ENCODE peak calls at places on chromosomes 7 and 10, in seven cellular contexts. One of them, this sample, is unnamed.
A peak's percentile ranks its signal among the peaks of the same experiment; 100 is the strongest.

GRCh38 chr7:96686305-96686704 is 23.3 kb downstream of the SEM1 start:
- DNase-seq in right atrium auricular region: no peak
- DNase-seq in A549: no peak
- DNase-seq in mammary epithelial cell: peak; percentile 25
- DNase-seq in coronary artery: no peak
- DNase-seq in PC-9: no peak
- DNase-seq in GM06990: no peak
- DNase-seq in this sample: no peak

GRCh38 chr10:60346661-60347060 is 43.0 kb downstream of the ANK3 start:
- DNase-seq in right atrium auricular region: no peak
- DNase-seq in A549: no peak
- DNase-seq in mammary epithelial cell: no peak
- DNase-seq in coronary artery: no peak
- DNase-seq in PC-9: no peak
- DNase-seq in GM06990: no peak
- DNase-seq in this sample: no peak

GRCh38 chr10:21497177-21497807 is 28.2 kb downstream of the SKIDA1 start:
- DNase-seq in right atrium auricular region: peak; percentile 94
- DNase-seq in A549: peak; percentile 96
- DNase-seq in mammary epithelial cell: peak; percentile 81
- DNase-seq in coronary artery: peak; percentile 89
- DNase-seq in PC-9: peak; percentile 82
- DNase-seq in GM06990: no peak
- DNase-seq in this sample: peak; percentile 97

GRCh38 chr10:77441541-77442175 is 195.9 kb downstream of the KCNMA1 start:
- DNase-seq in right atrium auricular region: no peak
- DNase-seq in A549: no peak
- DNase-seq in mammary epithelial cell: no peak
- DNase-seq in coronary artery: no peak
- DNase-seq in PC-9: no peak
- DNase-seq in GM06990: no peak
- DNase-seq in this sample: no peak

GRCh38 chr10:96747734-96748550 is 27.6 kb upstream of the PIK3AP1 start:
- DNase-seq in right atrium auricular region: no peak
- DNase-seq in A549: no peak
- DNase-seq in mammary epithelial cell: peak; percentile 15
- DNase-seq in coronary artery: no peak
- DNase-seq in PC-9: no peak
- DNase-seq in GM06990: peak; percentile 85
- DNase-seq in this sample: no peak

GRCh38 chr10:6532321-6532720 is 47.8 kb downstream of the PRKCQ start:
- DNase-seq in right atrium auricular region: no peak
- DNase-seq in A549: no peak
- DNase-seq in mammary epithelial cell: no peak
- DNase-seq in coronary artery: no peak
- DNase-seq in PC-9: no peak
- DNase-seq in GM06990: no peak
- DNase-seq in this sample: no peak

GRCh38 chr7:21580073-21580521 is 37.3 kb downstream of the DNAH11 start:
- DNase-seq in right atrium auricular region: no peak
- DNase-seq in A549: no peak
- DNase-seq in mammary epithelial cell: peak; percentile 90
- DNase-seq in coronary artery: no peak
- DNase-seq in PC-9: peak; percentile 67
- DNase-seq in GM06990: no peak
- DNase-seq in this sample: no peak

GRCh38 chr10:6741561-6741960 is 161.5 kb upstream of the PRKCQ start:
- DNase-seq in right atrium auricular region: no peak
- DNase-seq in A549: no peak
- DNase-seq in mammary epithelial cell: no peak
- DNase-seq in coronary artery: no peak
- DNase-seq in PC-9: no peak
- DNase-seq in GM06990: no peak
- DNase-seq in this sample: no peak

GRCh38 chr10:108358912-108359311 is 1194.4 kb upstream of the SORCS1 start:
- DNase-seq in right atrium auricular region: no peak
- DNase-seq in A549: peak; percentile 14
- DNase-seq in mammary epithelial cell: peak; percentile 96
- DNase-seq in coronary artery: no peak
- DNase-seq in PC-9: peak; percentile 56
- DNase-seq in GM06990: no peak
- DNase-seq in this sample: no peak

GRCh38 chr10:79049931-79050895 is 18.6 kb upstream of the ZMIZ1 start:
- DNase-seq in right atrium auricular region: no peak
- DNase-seq in A549: no peak
- DNase-seq in mammary epithelial cell: no peak
- DNase-seq in coronary artery: peak; percentile 55
- DNase-seq in PC-9: no peak
- DNase-seq in GM06990: no peak
- DNase-seq in this sample: peak; percentile 39

GRCh38 chr7:106065560-106066500 is 46.3 kb downstream of the SYPL1 start:
- DNase-seq in right atrium auricular region: no peak
- DNase-seq in A549: no peak
- DNase-seq in mammary epithelial cell: peak; percentile 45
- DNase-seq in coronary artery: no peak
- DNase-seq in PC-9: peak; percentile 77
- DNase-seq in GM06990: no peak
- DNase-seq in this sample: no peak

GRCh38 chr7:111083423-111083822 is 7.5 kb upstream of the LRRN3 start:
- DNase-seq in right atrium auricular region: no peak
- DNase-seq in A549: no peak
- DNase-seq in mammary epithelial cell: no peak
- DNase-seq in coronary artery: no peak
- DNase-seq in PC-9: no peak
- DNase-seq in GM06990: peak; percentile 77
- DNase-seq in this sample: no peak

GRCh38 chr10:46995234-46995633 is 84.0 kb downstream of the PTPN20 start:
- DNase-seq in right atrium auricular region: no peak
- DNase-seq in A549: no peak
- DNase-seq in mammary epithelial cell: no peak
- DNase-seq in coronary artery: no peak
- DNase-seq in PC-9: peak; percentile 4
- DNase-seq in GM06990: no peak
- DNase-seq in this sample: no peak

GRCh38 chr10:46998192-46998591 is 87.0 kb downstream of the PTPN20 start:
- DNase-seq in right atrium auricular region: no peak
- DNase-seq in A549: no peak
- DNase-seq in mammary epithelial cell: no peak
- DNase-seq in coronary artery: no peak
- DNase-seq in PC-9: no peak
- DNase-seq in GM06990: no peak
- DNase-seq in this sample: no peak

GRCh38 chr10:46998595-46998994 is 87.4 kb downstream of the PTPN20 start:
- DNase-seq in right atrium auricular region: no peak
- DNase-seq in A549: no peak
- DNase-seq in mammary epithelial cell: no peak
- DNase-seq in coronary artery: no peak
- DNase-seq in PC-9: peak; percentile 33
- DNase-seq in GM06990: no peak
- DNase-seq in this sample: no peak

GRCh38 chr10:46992794-46993552 is 81.7 kb downstream of the PTPN20 start:
- DNase-seq in right atrium auricular region: peak; percentile 66
- DNase-seq in A549: peak; percentile 28
- DNase-seq in mammary epithelial cell: peak; percentile 14
- DNase-seq in coronary artery: no peak
- DNase-seq in PC-9: peak; percentile 26
- DNase-seq in GM06990: peak; percentile 18
- DNase-seq in this sample: peak; percentile 56
- TF ChIP-seq CTCF in right atrium auricular region: no peak
- TF ChIP-seq CTCF in A549: peak; percentile 32
- TF ChIP-seq CTCF in mammary epithelial cell: peak; percentile 60
- TF ChIP-seq CTCF in coronary artery: no peak
- TF ChIP-seq CTCF in PC-9: peak; percentile 58
- TF ChIP-seq CTCF in GM06990: peak; percentile 50
- TF ChIP-seq CTCF in this sample: peak; percentile 38

GRCh38 chr10:4824791-4825310 is 1.2 kb upstream of the AKR1E2 start:
- DNase-seq in right atrium auricular region: no peak
- DNase-seq in A549: no peak
- DNase-seq in mammary epithelial cell: no peak
- DNase-seq in coronary artery: peak; percentile 69
- DNase-seq in PC-9: no peak
- DNase-seq in GM06990: no peak
- DNase-seq in this sample: no peak

GRCh38 chr10:4825868-4826787 is at the start of gene AKR1E2:
- DNase-seq in right atrium auricular region: peak; percentile 93
- DNase-seq in A549: peak; percentile 98
- DNase-seq in mammary epithelial cell: peak; percentile 81
- DNase-seq in coronary artery: peak; percentile 90
- DNase-seq in PC-9: no peak
- DNase-seq in GM06990: no peak
- DNase-seq in this sample: peak; percentile 96

GRCh38 chr10:4828005-4828404 is 2.0 kb downstream of the AKR1E2 start:
- DNase-seq in right atrium auricular region: no peak
- DNase-seq in A549: no peak
- DNase-seq in mammary epithelial cell: no peak
- DNase-seq in coronary artery: peak; percentile 59
- DNase-seq in PC-9: no peak
- DNase-seq in GM06990: no peak
- DNase-seq in this sample: no peak

GRCh38 chr10:4826788-4827324 is 849 bp downstream of the AKR1E2 start:
- DNase-seq in right atrium auricular region: no peak
- DNase-seq in A549: no peak
- DNase-seq in mammary epithelial cell: no peak
- DNase-seq in coronary artery: peak; percentile 14
- DNase-seq in PC-9: no peak
- DNase-seq in GM06990: no peak
- DNase-seq in this sample: no peak

DNA sequence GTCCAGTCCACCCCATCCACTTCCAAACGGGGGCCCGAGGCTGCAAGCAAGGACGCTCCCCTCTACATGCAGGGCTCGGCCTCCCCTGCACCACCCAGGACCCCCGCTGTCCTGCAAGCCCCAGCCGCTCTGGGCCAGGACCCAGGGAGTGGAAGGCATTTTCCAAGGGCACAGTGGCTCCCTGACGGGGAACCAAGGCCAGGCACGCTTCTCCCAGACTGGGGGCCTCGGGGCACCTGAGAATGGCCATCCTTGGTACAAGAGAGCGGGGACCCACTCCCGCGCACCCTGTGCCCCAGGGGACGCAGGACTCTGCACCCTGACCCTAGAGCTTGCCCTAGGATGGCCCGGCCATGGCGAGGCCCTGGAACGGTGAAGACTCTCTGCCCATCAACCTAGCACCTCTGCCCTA is 545 bp upstream of the AKR1E2 start:
- DNase-seq in right atrium auricular region: no peak
- DNase-seq in A549: no peak
- DNase-seq in mammary epithelial cell: no peak
- DNase-seq in coronary artery: no peak
- DNase-seq in PC-9: no peak
- DNase-seq in GM06990: no peak
- DNase-seq in this sample: no peak
- H3K4me3 ChIP-seq in right atrium auricular region: peak overlapping the region; percentile 68
- H3K4me3 ChIP-seq in A549: peak overlapping the region; percentile 77
- H3K4me3 ChIP-seq in mammary epithelial cell: no peak overlapping the region
- H3K4me3 ChIP-seq in coronary artery: peak overlapping the region; percentile 78
- H3K4me3 ChIP-seq in PC-9: no peak overlapping the region
- H3K4me3 ChIP-seq in GM06990: no peak overlapping the region
- H3K4me3 ChIP-seq in this sample: peak overlapping the region; percentile 65

DNA sequence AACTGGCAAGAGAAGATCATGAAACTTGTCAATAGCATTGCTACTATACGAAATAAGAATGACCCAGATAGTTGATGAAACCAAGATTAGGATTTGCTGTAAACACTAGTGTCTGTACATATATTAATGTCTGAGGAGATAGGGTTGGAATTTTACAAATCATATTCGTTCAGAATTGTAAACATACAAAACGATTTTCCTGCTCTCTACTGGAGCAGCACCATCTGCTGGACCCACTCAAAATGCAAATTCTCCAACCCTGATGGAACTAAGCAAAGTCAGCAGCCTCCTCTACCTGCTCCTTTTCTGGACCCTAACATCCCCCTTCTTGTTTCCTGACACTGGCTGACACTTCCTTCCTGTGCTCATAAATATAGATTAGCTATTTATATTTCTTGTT is 29.4 kb upstream of the SGMS1 start:
- DNase-seq in right atrium auricular region: no peak
- DNase-seq in A549: no peak
- DNase-seq in mammary epithelial cell: peak; percentile 9
- DNase-seq in coronary artery: no peak
- DNase-seq in PC-9: no peak
- DNase-seq in GM06990: no peak
- DNase-seq in this sample: no peak
- TF ChIP-seq CTCF in right atrium auricular region: peak; percentile 20
- TF ChIP-seq CTCF in A549: peak; percentile 49
- TF ChIP-seq CTCF in mammary epithelial cell: peak; percentile 70
- TF ChIP-seq CTCF in coronary artery: peak; percentile 49
- TF ChIP-seq CTCF in PC-9: peak; percentile 43
- TF ChIP-seq CTCF in GM06990: peak; percentile 42
- TF ChIP-seq CTCF in this sample: peak; percentile 67

DNA sequence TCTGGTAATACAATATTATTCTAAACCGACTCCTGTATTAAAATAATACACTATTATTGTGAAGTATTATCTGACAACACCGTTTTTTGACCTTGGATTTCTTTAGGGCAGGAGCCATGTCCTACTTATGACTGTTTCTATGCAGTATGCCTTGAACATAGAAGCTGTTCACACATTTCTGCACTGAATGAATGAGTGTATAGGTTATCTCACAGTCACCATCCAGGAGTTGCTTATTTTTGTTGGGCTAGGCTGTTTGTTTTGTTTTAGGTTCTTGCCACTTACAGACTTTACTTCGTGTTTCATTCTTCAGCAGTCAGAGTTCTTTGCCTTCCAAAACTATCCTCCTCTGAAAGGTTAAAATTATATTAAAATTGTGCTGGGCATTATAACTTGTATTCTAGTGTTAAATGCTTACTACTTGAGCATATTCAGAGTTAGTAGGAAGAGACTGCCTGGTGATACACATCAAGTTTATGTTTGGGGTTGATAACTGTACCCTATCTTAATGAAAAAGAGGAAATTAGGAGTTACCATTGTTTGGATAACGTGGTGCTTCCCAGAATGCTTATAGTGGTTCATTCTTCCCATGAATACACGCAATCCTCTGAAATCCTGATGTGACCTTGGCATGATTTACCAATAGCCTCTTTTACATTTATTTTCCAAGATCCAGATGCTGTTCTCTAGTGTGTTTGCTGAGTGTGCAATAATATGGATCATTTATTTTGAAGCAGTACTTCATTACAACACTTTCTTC is 1.7 kb downstream of the RALA start:
- DNase-seq in right atrium auricular region: no peak
- DNase-seq in A549: no peak
- DNase-seq in mammary epithelial cell: no peak
- DNase-seq in coronary artery: no peak
- DNase-seq in PC-9: no peak
- DNase-seq in GM06990: no peak
- DNase-seq in this sample: no peak
- H3K4me3 ChIP-seq in right atrium auricular region: peak overlapping the region; percentile 89
- H3K4me3 ChIP-seq in A549: peak overlapping the region; percentile 77
- H3K4me3 ChIP-seq in mammary epithelial cell: peak overlapping the region; percentile 72
- H3K4me3 ChIP-seq in coronary artery: peak overlapping the region; percentile 98
- H3K4me3 ChIP-seq in PC-9: peak overlapping the region; percentile 75
- H3K4me3 ChIP-seq in GM06990: peak overlapping the region; percentile 96
- H3K4me3 ChIP-seq in this sample: peak overlapping the region; percentile 79